ENCODE peak calls at places on chromosomes 11 and 22, in nine cellular contexts. H, Z, T, M, V, Q, B, O and P are unnamed samples.

GRCh38 chr11:128796275-128796674 is 70.8 kb downstream of the KCNJ1 start:
- DNase-seq in H (no peak), Q (no peak), Z (peak), M (no peak), O (peak), T (no peak), V (no peak), B (peak), P (peak)

GRCh38 chr22:27724706-27725105 is 76.8 kb downstream of the MN1 start:
- DNase-seq in M (no peak), B (no peak), V (no peak), H (no peak), T (no peak), Z (no peak), Q (no peak), O (no peak), P (no peak)

GRCh38 chr22:27581688-27582087 is 219.9 kb downstream of the MN1 start:
- DNase-seq in B (no peak), O (no peak), V (no peak), T (peak), Z (no peak), H (peak), M (peak), Q (peak), P (no peak)

GRCh38 chr11:16925495-16926065 is 88.6 kb downstream of the PLEKHA7 start:
- DNase-seq in V (peak), B (peak), Q (peak), O (peak), Z (peak), M (no peak), H (peak), T (peak), P (no peak)

GRCh38 chr11:72578541-72578940 is 95.7 kb downstream of the PDE2A start:
- DNase-seq in Q (no peak), Z (no peak), O (no peak), B (no peak), M (no peak), H (peak), T (no peak), V (no peak), P (no peak)

GRCh38 chr11:69373251-69373635 is 79.3 kb downstream of the MYEOV start:
- DNase-seq in M (no peak), B (no peak), T (no peak), H (no peak), Q (no peak), V (no peak), Z (no peak), O (no peak), P (no peak)

GRCh38 chr22:49964493-49965290 is 4.1 kb downstream of the PIM3 start:
- DNase-seq in B (no peak), Z (no peak), T (peak), V (no peak), M (peak), Q (peak), O (no peak), H (peak), P (no peak)

GRCh38 chr22:44261861-44262595 is 50.7 kb downstream of the SHISAL1 start:
- DNase-seq in Q (no peak), O (no peak), M (no peak), H (peak), B (no peak), Z (no peak), T (no peak), V (no peak), P (no peak)

GRCh38 chr22:46078241-46079092 is 71.9 kb upstream of the PPARA start:
- DNase-seq in O (no peak), B (no peak), H (peak), Z (peak), V (peak), M (peak), T (peak), Q (peak), P (no peak)
- H3K4me3 ChIP-seq in O (peak), B (peak), H (peak), Z (peak), V (peak), M (peak), T (peak), Q (peak), P (no peak)

GRCh38 chr11:14253437-14253836 is 105.5 kb downstream of the RRAS2 start:
- DNase-seq in B (no peak), Z (no peak), V (no peak), T (no peak), M (no peak), Q (no peak), O (no peak), H (no peak), P (no peak)
- TF ChIP-seq CTCF in B (no peak), Z (no peak), V (no peak), T (no peak), M (no peak), Q (no peak), O (no peak), H (no peak), P (peak)

DNA sequence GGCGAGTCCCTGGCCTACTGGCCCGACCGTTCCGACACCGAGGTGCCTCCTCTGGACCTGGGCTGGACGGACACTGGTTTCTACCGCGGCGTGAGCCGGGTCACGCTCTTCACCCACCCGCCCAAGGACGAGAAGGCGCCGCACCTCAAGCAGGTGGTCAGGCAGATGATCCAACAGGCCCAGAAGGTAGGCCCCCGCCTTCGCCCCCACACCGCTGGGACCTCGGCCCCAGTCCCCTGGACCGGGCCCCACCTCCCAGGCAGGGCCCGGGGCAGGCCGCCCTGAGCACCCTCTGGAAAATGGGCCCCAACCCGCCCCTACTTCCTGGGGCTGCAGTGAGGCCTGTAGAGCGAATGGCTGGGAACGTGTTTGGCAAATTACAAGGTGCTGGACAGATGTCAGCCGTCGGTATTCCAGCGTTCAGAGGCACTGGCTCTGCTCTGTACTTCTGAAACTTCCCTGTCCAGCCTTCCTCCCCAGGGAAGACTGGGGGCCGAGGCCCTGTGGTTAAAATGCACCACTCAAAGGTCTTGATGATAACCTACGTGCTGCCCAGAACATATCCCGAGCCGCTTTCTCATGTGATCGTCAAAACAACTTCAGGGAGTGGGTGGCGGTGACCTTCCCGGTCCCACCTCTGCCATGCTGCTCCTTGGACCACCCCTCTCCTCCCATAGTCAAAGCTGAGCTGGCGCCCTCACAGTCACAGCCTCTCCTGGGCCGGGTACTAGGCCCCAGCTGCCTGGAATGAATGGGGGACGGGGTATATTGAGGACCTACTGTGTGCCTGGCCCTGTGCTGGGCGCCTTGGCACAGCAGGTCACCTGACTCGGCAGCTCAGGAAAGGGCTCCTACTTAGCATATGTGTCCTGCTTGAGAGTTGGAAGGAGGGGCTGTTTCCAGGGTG is 845 bp downstream of the FAM83F start:
- DNase-seq in V (no peak), B (no peak), Q (no peak), M (no peak), T (no peak), H (no peak), Z (peak), O (no peak), P (no peak)
- H3K4me3 ChIP-seq in V (no peak), B (no peak), Q (peak), M (peak), T (peak), H (peak), Z (peak), O (no peak), P (no peak)

DNA sequence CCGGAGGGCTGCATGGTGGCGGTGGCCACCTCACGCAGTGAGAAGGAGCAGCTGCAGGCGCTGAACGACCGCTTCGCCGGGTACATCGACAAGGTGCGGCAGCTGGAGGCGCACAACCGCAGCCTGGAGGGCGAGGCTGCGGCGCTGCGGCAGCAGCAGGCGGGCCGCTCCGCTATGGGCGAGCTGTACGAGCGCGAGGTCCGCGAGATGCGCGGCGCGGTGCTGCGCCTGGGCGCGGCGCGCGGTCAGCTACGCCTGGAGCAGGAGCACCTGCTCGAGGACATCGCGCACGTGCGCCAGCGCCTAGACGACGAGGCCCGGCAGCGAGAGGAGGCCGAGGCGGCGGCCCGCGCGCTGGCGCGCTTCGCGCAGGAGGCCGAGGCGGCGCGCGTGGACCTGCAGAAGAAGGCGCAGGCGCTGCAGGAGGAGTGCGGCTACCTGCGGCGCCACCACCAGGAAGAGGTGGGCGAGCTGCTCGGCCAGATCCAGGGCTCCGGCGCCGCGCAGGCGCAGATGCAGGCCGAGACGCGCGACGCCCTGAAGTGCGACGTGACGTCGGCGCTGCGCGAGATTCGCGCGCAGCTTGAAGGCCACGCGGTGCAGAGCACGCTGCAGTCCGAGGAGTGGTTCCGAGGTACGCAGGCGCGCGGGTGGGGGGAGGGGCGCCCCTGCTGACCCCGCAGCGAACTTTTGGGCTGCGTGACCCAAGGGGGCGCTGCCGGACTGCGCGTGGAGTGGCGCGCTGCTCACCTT is 670 bp downstream of the NEFH start:
- DNase-seq in Z (peak), V (no peak), O (no peak), Q (no peak), B (peak), M (no peak), T (peak), H (no peak), P (no peak)
- TF ChIP-seq CTCF in Z (no peak), V (no peak), O (no peak), Q (no peak), B (no peak), M (no peak), T (peak), H (no peak), P (no peak)

GRCh38 chr11:36558511-36559413 is 9.0 kb upstream of the RAG1 start:
- DNase-seq in H (no peak), Q (no peak), O (no peak), V (no peak), T (no peak), Z (no peak), M (no peak), B (no peak), P (peak)

DNA sequence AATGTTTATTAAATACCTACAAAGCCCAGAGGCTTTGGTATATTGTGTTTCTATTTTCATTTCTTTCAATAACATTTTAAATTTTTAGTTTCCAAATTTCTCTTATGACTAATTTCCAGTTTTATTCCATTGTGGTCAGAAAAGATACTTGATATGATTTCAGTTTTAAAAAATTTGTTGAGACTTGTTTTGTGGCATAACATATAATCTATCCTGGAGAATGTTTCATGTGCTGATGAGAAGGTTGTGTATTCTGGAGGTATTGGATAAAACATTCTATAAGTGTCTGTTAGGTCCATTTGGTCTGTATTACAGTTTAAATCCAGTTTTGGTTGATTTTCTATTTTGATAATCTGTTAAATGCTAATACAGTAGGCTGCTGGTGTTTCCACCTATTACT is 9.8 kb upstream of the RAG1 start:
- DNase-seq in Q (no peak), V (no peak), B (no peak), H (no peak), O (no peak), Z (peak), T (no peak), M (no peak), P (no peak)
- H3K4me3 ChIP-seq in Q (no peak), V (no peak), B (no peak), H (no peak), O (no peak), Z (no peak), T (no peak), M (no peak), P (no peak)

DNA sequence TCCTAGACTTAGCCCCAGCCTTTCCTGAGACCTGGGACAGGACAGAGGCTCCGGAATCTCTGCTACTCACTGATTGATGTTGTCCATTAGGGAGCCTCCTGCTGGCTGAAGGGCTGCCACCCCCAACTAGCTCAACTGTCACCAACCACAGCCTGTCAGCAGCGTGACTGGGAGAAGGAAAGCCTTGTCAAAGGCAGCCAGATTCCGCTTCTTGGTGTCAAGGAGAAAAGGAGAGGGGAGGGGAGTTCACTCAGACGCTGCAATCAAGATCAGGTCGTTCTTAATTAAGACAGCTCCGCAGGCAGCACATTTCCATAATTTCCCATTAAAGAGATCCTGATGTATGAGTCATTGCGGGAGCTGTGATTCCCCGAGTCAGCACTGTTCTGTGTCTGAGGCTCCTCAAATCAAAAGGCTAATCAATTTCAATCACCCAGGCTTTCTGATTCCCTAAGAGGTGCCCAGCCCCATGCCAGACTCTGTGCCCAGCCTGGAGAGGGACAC is 152.8 kb upstream of the ZBED5 start:
- DNase-seq in T (peak), M (no peak), O (peak), H (no peak), V (peak), B (peak), Z (peak), Q (no peak), P (peak)
- TF ChIP-seq CTCF in T (peak), M (no peak), O (peak), H (no peak), V (peak), B (peak), Z (peak), Q (no peak), P (no peak)